ENCODE peak calls at places on chromosomes 16 and 17, in four cellular contexts. F is MM.1S, A is GM23338, S is HCT116. B is an unnamed sample.

GRCh38 chr16:73049051-73049910 is 1.4 kb upstream of the ZFHX3 start:
- DNase-seq in F (no peak), A (no peak), S (no peak), B (no peak)

GRCh38 chr17:36932383-36933173 is 4.7 kb upstream of the LHX1 start:
- DNase-seq in F (no peak), A (no peak), S (no peak), B (peak)

GRCh38 chr16:70457446-70457845 is 3.1 kb downstream of the FCSK start:
- DNase-seq in F (no peak), A (no peak), S (no peak), B (no peak)

GRCh38 chr16:62965831-62966230 is 929.6 kb upstream of the CDH8 start:
- DNase-seq in F (no peak), A (no peak), S (no peak), B (no peak)

GRCh38 chr17:71176315-71176714 is 944.5 kb upstream of the SOX9 start:
- DNase-seq in F (no peak), A (no peak), S (no peak), B (peak)

GRCh38 chr16:15038689-15039088 is 17.2 kb downstream of the NTAN1 start:
- DNase-seq in F (no peak), A (no peak), S (no peak), B (no peak)

GRCh38 chr17:74211929-74212261 is 1.5 kb upstream of the TTYH2 start:
- DNase-seq in F (no peak), A (peak), S (no peak), B (no peak)

GRCh38 chr16:9077001-9077809 is 14.2 kb upstream of the HAPSTR1 start:
- DNase-seq in F (peak), A (no peak), S (peak), B (peak)

GRCh38 chr17:18184143-18185007 is 747 bp downstream of the ALKBH5 start:
- DNase-seq in F (peak), A (peak), S (no peak), B (no peak)

GRCh38 chr16:27253526-27253930 is 15.0 kb downstream of the NSMCE1 start:
- DNase-seq in F (no peak), A (no peak), S (peak), B (no peak)

GRCh38 chr17:71412803-71413202 is 708.0 kb upstream of the SOX9 start:
- DNase-seq in F (no peak), A (no peak), S (peak), B (no peak)

GRCh38 chr16:55009581-55009980 is 78.9 kb downstream of the IRX5 start:
- DNase-seq in F (no peak), A (no peak), S (no peak), B (no peak)

GRCh38 chr17:68514809-68515208 is 2.6 kb downstream of the PRKAR1A start:
- DNase-seq in F (no peak), A (no peak), S (no peak), B (no peak)

GRCh38 chr17:4690745-4691144 is 13.2 kb downstream of the PELP1 start:
- DNase-seq in F (no peak), A (no peak), S (no peak), B (no peak)

GRCh38 chr17:11645426-11645825 is 47.2 kb downstream of the DNAH9 start:
- DNase-seq in F (no peak), A (no peak), S (no peak), B (no peak)

GRCh38 chr16:50981951-50982350 is 169.1 kb downstream of the SALL1 start:
- DNase-seq in F (no peak), A (no peak), S (no peak), B (no peak)

GRCh38 chr17:82664701-82665182 is 16.5 kb upstream of the WDR45B start:
- DNase-seq in F (no peak), A (no peak), S (no peak), B (peak)

GRCh38 chr16:11547517-11547916 is 39.2 kb downstream of the LITAF start:
- DNase-seq in F (no peak), A (no peak), S (no peak), B (no peak)

GRCh38 chr16:4265676-4266075 is 7.1 kb downstream of the TFAP4 start:
- DNase-seq in F (no peak), A (no peak), S (no peak), B (no peak)

GRCh38 chr16:4261557-4262172 is 11.2 kb downstream of the TFAP4 start:
- DNase-seq in F (no peak), A (peak), S (peak), B (peak)

GRCh38 chr16:4264546-4264945 is 8.3 kb downstream of the TFAP4 start:
- DNase-seq in F (no peak), A (no peak), S (no peak), B (peak)

GRCh38 chr16:4262303-4262835 is 10.5 kb downstream of the TFAP4 start:
- DNase-seq in F (no peak), A (no peak), S (no peak), B (peak)

GRCh38 chr16:4263504-4264436 is 9.1 kb downstream of the TFAP4 start:
- DNase-seq in F (no peak), A (peak), S (peak), B (peak)
- TF ChIP-seq EZH2phosphoT487 in F (no peak), A (no peak), S (no peak), B (no peak)

GRCh38 chr17:7294614-7295153 is at the start of gene YBX2:
- DNase-seq in F (peak), A (peak), S (peak), B (peak)
- TF ChIP-seq EZH2phosphoT487 in F (no peak), A (no peak), S (no peak), B (no peak)

GRCh38 chr17:10198509-10199249 is at the start of gene GAS7:
- DNase-seq in F (no peak), A (peak), S (no peak), B (peak)
- TF ChIP-seq EZH2phosphoT487 in F (no peak), A (no peak), S (no peak), B (no peak)

DNA sequence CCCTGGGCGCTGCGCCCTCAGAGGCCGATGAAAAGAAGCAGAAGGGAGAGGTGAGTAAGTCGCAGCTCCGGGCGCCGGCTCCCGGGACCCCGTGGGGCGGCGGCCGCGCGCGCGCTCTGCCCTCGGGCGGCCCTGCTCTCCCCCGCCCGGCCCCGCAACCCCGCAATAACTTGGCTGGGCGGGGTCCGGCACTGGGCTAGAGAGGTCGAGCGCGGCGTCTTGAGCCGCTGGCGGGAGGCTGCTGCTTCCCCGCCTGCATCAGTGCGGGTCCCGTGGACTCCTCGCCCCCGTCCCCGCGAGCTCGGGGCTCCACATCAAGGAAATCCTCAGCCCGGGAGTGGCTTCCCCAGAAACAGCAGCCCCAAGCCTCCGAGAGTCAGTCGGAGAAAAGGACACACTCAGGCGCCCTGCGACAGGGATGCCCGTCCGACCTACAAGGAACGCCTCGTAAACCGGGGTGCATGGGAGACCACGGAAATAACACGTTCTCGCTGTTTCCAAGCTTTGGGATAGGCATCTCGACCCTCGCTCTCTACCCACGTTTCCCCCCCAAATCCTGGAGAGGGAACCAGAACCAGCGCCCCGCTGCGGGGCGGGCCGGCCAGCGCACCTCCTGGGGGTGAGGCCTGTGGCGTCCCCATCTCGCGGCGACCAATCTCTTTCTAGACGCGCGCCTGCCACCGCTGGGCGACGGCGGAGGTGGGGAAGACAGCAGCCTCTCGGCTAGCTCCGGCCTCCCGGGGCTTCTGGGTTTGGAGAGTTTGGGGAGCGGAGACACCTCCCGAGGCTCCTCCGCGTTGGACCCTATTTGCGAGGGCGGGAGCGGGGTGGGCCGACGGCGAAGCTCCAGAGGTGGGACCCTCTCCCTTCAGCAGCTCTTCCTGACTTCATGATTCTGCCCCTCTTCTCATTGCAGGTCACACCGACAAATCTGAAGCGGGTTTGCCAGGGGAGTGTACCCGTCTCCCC is 809 bp upstream of the ABHD15 start:
- DNase-seq in F (peak), A (peak), S (peak), B (peak)
- TF ChIP-seq EZH2phosphoT487 in F (no peak), A (no peak), S (no peak), B (no peak)

DNA sequence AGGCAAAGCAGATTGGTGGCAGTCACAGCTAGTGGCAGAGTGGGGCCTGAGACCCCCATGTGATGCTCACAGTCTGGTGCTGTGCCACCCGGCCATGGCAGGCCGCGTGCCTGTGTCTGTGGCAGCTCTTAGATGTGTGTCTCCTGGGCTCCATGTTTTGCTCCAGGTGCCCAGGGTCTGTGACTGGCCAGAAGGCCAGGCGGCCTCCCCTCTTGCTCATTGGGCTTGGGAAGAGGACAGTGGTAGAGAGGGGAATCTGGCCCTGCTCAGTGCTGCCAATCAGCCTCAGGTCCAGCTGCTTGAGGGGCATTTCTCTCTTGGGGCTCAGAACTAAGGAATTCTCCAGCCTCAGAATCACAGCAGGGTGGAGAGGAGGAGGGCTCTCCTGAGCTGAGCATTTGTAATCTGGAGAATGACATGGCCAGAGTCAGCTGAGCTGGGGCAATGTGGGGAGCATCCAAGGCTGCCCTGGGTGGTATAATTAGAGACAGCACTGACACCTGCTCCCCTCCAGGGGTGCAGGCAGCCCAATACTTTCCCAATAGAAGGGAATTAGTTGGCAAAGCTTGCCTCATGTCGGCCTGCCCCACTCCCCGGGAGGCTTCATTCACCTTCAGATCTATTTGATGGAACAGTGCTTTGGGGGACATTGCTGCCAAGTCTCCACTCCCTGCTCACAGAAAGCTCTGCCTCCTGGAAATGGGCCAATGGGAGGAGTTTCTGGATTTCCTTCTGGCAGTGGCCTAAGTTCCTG is 2.7 kb upstream of the LASP1NB start:
- DNase-seq in F (no peak), A (peak), S (no peak), B (peak)
- TF ChIP-seq EZH2phosphoT487 in F (no peak), A (no peak), S (no peak), B (no peak)

DNA sequence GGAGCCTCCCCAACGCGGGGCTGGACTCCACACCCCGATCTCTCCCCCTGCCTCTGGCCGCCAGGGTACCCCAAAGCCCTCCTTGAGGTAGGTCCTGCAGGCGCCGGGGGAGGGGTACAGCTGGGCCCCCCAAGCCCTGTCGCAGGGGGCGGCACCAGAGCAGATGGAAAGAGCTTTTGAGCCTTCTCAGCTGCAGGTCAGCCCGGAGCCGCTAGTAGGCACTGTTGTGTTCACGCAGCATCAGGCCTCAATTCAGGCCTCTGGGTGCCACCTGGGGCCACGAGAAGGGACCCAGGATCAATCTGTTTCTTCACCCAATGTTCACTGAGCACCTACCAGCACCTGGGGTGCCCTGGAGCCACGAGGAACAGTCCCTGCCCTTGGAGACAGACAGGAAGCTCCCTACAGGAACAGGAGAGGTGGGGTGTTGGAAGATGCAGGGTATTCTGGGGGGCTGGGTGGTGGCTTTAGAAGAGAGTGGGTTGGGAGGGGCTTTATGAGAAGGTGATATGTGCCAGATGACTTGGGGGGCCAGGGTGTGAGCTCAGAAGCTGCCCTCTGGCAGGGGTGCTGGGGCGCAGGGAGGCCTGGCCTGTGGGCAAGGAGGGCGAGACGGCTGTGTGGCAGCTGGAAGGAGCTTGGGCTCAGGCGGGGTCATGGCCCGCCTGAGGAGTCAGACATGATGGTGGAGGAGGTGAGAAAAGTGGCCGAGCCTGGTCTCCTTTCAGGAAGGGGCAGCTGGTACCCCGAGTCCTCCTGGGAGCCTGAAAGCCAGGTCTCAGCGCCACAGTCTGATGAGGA is 122.0 kb upstream of the GSE1 start:
- DNase-seq in F (peak), A (peak), S (peak), B (no peak)
- TF ChIP-seq EZH2phosphoT487 in F (no peak), A (no peak), S (no peak), B (no peak)

GRCh38 chr17:56976941-56977570 is 875 bp upstream of the SCPEP1 start:
- DNase-seq in F (no peak), A (no peak), S (no peak), B (no peak)

GRCh38 chr17:56977673-56978395 is at the start of gene SCPEP1:
- DNase-seq in F (peak), A (peak), S (peak), B (peak)

GRCh38 chr17:56978441-56979090 is 635 bp downstream of the SCPEP1 start:
- DNase-seq in F (peak), A (no peak), S (no peak), B (peak)

GRCh38 chr17:56982312-56982711 is 4.4 kb downstream of the SCPEP1 start:
- DNase-seq in F (peak), A (no peak), S (no peak), B (no peak)

DNA sequence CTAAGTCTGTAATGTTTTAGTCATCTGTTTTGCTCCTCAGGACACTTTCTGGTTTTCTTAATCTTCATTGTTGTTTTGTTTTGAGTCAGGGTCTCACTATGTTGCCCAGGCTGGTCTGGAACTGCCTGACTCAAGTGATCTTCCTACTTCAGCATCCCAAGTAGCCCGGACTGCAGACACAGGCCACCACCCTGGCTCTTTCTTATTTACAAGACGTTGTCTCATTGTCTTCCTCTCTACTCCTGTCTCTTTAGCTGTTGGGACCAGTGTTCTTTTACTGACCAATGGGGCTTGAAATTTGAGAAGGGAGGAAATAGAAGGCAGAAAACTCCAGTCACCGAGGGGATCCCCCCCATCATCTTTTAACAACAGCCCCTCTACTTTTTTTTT is 1.2 kb downstream of the SCPEP1 start:
- DNase-seq in F (peak), A (peak), S (no peak), B (no peak)
- TF ChIP-seq EZH2phosphoT487 in F (no peak), A (no peak), S (no peak), B (no peak)

DNA sequence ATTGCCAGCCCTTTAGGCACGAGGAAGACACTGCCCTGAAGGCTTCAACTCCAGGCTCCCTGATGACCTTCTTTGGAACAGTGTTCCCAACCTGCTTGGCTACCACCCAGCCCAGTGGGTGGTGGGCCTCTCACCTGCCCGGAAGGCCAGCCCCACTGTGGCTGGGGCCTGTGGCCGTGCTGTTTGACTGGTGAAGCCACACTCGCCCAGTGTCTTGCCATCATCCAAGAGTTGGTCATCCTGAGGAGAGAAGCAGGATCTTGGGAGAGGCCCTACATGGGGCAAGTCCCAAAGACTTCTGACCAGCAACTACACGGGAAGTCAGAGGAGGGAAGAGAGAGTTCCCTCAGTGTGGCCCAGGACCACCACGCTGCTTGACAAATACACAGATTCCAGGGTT is 1.8 kb downstream of the ELOB start:
- DNase-seq in F (no peak), A (no peak), S (no peak), B (no peak)
- TF ChIP-seq EZH2phosphoT487 in F (no peak), A (no peak), S (no peak), B (no peak)

DNA sequence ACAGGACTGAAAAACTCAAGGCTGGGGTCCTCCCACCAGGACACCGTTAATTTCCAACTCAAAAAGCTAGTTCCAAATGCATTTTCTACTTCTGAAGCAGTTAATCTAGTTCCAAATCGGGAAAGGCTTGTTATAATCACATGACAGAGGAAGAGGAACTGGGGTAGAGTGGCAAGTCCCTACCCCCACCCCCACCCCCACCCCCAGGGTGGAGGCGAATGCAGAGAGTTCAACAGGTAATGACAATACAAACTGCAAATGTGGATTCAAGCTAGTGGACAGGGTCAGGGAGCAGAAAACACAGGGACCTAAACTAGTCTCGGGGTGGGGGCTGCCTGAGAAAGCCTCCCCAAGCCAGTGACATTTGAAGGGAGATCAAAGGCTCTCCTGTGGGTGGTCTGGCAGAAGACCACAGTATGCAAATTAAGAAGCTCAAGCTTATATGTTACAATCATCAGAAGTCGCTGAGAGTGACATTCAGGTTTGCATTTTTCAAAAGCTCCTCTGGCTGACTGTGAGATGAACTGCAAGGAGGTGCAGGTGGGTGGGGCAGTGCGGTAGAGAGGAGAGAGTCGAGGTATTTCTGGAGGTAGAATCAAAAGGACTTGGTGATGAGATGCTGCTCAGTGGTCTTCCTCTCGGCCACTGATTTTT is 56.4 kb upstream of the SLC25A19 start:
- DNase-seq in F (no peak), A (peak), S (no peak), B (no peak)
- TF ChIP-seq EZH2phosphoT487 in F (no peak), A (no peak), S (no peak), B (no peak)

GRCh38 chr16:19901164-19901563 is 16.5 kb upstream of the GPRC5B start:
- DNase-seq in F (no peak), A (no peak), S (no peak), B (no peak)

GRCh38 chr16:19898166-19898565 is 13.5 kb upstream of the GPRC5B start:
- DNase-seq in F (no peak), A (no peak), S (no peak), B (no peak)

GRCh38 chr16:19898924-19899604 is 14.4 kb upstream of the GPRC5B start:
- DNase-seq in F (peak), A (peak), S (peak), B (peak)

GRCh38 chr16:19900590-19900989 is 15.9 kb upstream of the GPRC5B start:
- DNase-seq in F (no peak), A (peak), S (no peak), B (no peak)

GRCh38 chr16:19899605-19899955 is 14.9 kb upstream of the GPRC5B start:
- DNase-seq in F (no peak), A (no peak), S (no peak), B (no peak)
- TF ChIP-seq EZH2phosphoT487 in F (no peak), A (no peak), S (no peak), B (no peak)